ENCODE peak calls at places on chromosomes 2 and 18, in four cellular contexts. One of them, this sample, is unnamed.
A peak's percentile ranks its signal among the peaks of the same experiment; 100 is the strongest.

GRCh38 chr18:74631242-74632087 is 33.8 kb downstream of the ZNF407 start:
- DNase-seq in heart left ventricle: no peak
- DNase-seq in brain microvascular endothelial cell: peak; percentile 47
- DNase-seq in GM12865: no peak
- DNase-seq in this sample: no peak

GRCh38 chr2:168119519-168120141 is 127.8 kb downstream of the STK39 start:
- DNase-seq in GM12865: peak; percentile 66
- DNase-seq in brain microvascular endothelial cell: peak; percentile 69
- DNase-seq in heart left ventricle: no peak
- DNase-seq in this sample: peak; percentile 15

GRCh38 chr2:28185881-28186280 is 206.8 kb upstream of the FOSL2 start:
- DNase-seq in GM12865: no peak
- DNase-seq in heart left ventricle: no peak
- DNase-seq in brain microvascular endothelial cell: peak; percentile 39
- DNase-seq in this sample: no peak

GRCh38 chr18:30057398-30057797 is 985.1 kb downstream of the DSC3 start:
- DNase-seq in heart left ventricle: no peak
- DNase-seq in brain microvascular endothelial cell: no peak
- DNase-seq in GM12865: no peak
- DNase-seq in this sample: no peak

GRCh38 chr2:88269832-88270231 is 99.7 kb downstream of the THNSL2 start:
- DNase-seq in brain microvascular endothelial cell: no peak
- DNase-seq in heart left ventricle: no peak
- DNase-seq in GM12865: no peak
- DNase-seq in this sample: no peak

GRCh38 chr2:27958711-27959378 is 68.3 kb downstream of the BABAM2 start:
- DNase-seq in brain microvascular endothelial cell: no peak
- DNase-seq in heart left ventricle: no peak
- DNase-seq in GM12865: no peak
- DNase-seq in this sample: no peak

GRCh38 chr2:219056896-219057708 is 3.6 kb downstream of the IHH start:
- DNase-seq in brain microvascular endothelial cell: no peak
- DNase-seq in GM12865: no peak
- DNase-seq in heart left ventricle: no peak
- DNase-seq in this sample: no peak

GRCh38 chr18:79445740-79446566 is 50.2 kb downstream of the NFATC1 start:
- DNase-seq in GM12865: no peak
- DNase-seq in brain microvascular endothelial cell: no peak
- DNase-seq in heart left ventricle: no peak
- DNase-seq in this sample: no peak

GRCh38 chr2:19887508-19887907 is 14.3 kb downstream of the TTC32 start:
- DNase-seq in GM12865: no peak
- DNase-seq in brain microvascular endothelial cell: no peak
- DNase-seq in heart left ventricle: no peak
- DNase-seq in this sample: no peak

GRCh38 chr18:74522635-74523548 is 11.4 kb upstream of the CNDP1 start:
- DNase-seq in GM12865: no peak
- DNase-seq in heart left ventricle: no peak
- DNase-seq in brain microvascular endothelial cell: no peak
- DNase-seq in this sample: no peak

DNA sequence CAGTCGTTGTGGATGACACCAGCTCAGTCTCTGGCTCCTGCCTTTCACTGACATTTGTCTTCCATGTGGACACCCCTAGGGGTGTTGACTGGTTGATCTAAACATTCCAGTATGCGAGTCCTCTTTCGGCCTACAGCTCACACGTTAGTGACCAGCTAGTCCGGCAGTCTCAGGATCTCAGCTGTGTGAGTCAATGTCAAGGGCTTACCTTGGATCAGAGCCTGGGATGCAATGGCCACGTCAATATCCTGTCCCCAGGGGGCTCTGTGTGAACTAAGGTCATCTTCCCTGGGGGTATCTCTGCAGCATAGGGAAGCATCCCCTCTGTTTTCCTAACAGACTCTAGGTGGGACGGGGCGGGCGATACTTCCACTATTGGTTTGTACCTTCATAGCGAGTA is 35.1 kb upstream of the YWHAQ start:
- DNase-seq in heart left ventricle: no peak
- DNase-seq in GM12865: no peak
- DNase-seq in brain microvascular endothelial cell: peak; percentile 90
- DNase-seq in this sample: no peak
- TF ChIP-seq CTCF in heart left ventricle: no peak
- TF ChIP-seq CTCF in GM12865: no peak
- TF ChIP-seq CTCF in brain microvascular endothelial cell: no peak
- TF ChIP-seq CTCF in this sample: no peak

DNA sequence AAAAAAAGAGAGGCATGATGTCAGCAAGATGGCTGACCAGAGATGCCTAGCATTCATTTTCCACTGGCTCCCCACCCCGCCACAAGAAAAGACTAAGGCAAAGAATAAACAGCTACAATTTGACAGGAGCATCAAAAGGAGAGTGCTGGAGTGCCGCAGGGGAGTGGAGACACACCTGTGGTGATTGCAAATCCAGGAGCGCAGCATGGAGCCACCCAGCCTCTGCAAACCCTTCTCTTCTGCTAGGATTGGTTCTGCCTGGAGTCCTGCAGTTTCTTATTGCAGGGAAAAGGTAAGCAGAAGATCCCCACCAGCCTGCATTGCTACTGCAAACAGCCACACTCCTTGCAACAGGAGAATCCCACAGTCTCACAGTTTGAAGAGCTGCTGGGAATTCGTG is 26.1 kb downstream of the BOLL start:
- DNase-seq in heart left ventricle: no peak
- DNase-seq in GM12865: no peak
- DNase-seq in brain microvascular endothelial cell: no peak
- DNase-seq in this sample: no peak
- TF ChIP-seq CTCF in heart left ventricle: no peak
- TF ChIP-seq CTCF in GM12865: no peak
- TF ChIP-seq CTCF in brain microvascular endothelial cell: no peak
- TF ChIP-seq CTCF in this sample: no peak

GRCh38 chr2:101830555-101830954 is 133.0 kb downstream of the MAP4K4 start:
- DNase-seq in GM12865: peak; percentile 75
- DNase-seq in heart left ventricle: no peak
- DNase-seq in brain microvascular endothelial cell: peak; percentile 92
- DNase-seq in this sample: no peak

GRCh38 chr2:101833890-101834523 is 136.5 kb downstream of the MAP4K4 start:
- DNase-seq in brain microvascular endothelial cell: no peak
- DNase-seq in heart left ventricle: no peak
- DNase-seq in GM12865: no peak
- DNase-seq in this sample: no peak

GRCh38 chr2:101830146-101830545 is 132.6 kb downstream of the MAP4K4 start:
- DNase-seq in brain microvascular endothelial cell: no peak
- DNase-seq in GM12865: no peak
- DNase-seq in heart left ventricle: no peak
- DNase-seq in this sample: no peak

GRCh38 chr2:101831351-101831865 is 133.9 kb downstream of the MAP4K4 start:
- DNase-seq in brain microvascular endothelial cell: peak; percentile 88
- DNase-seq in heart left ventricle: peak; percentile 72
- DNase-seq in GM12865: peak; percentile 76
- DNase-seq in this sample: peak; percentile 56

GRCh38 chr2:101832114-101832513 is 134.6 kb downstream of the MAP4K4 start:
- DNase-seq in brain microvascular endothelial cell: no peak
- DNase-seq in GM12865: no peak
- DNase-seq in heart left ventricle: no peak
- DNase-seq in this sample: no peak
- TF ChIP-seq CTCF in brain microvascular endothelial cell: no peak
- TF ChIP-seq CTCF in GM12865: no peak
- TF ChIP-seq CTCF in heart left ventricle: peak; percentile 45
- TF ChIP-seq CTCF in this sample: peak; percentile 53

GRCh38 chr2:99609851-99610381 is 120.1 kb upstream of the REV1 start:
- DNase-seq in GM12865: no peak
- DNase-seq in brain microvascular endothelial cell: no peak
- DNase-seq in heart left ventricle: no peak
- DNase-seq in this sample: no peak

GRCh38 chr2:99611034-99611433 is 121.2 kb upstream of the REV1 start:
- DNase-seq in brain microvascular endothelial cell: no peak
- DNase-seq in GM12865: no peak
- DNase-seq in heart left ventricle: no peak
- DNase-seq in this sample: no peak

GRCh38 chr2:99608861-99609260 is 119.0 kb upstream of the REV1 start:
- DNase-seq in brain microvascular endothelial cell: no peak
- DNase-seq in heart left ventricle: no peak
- DNase-seq in GM12865: no peak
- DNase-seq in this sample: no peak

GRCh38 chr2:99607454-99607853 is 117.6 kb upstream of the REV1 start:
- DNase-seq in heart left ventricle: no peak
- DNase-seq in brain microvascular endothelial cell: no peak
- DNase-seq in GM12865: no peak
- DNase-seq in this sample: no peak

GRCh38 chr2:99608092-99608491 is 118.3 kb upstream of the REV1 start:
- DNase-seq in GM12865: no peak
- DNase-seq in brain microvascular endothelial cell: no peak
- DNase-seq in heart left ventricle: no peak
- DNase-seq in this sample: no peak
- TF ChIP-seq CTCF in GM12865: no peak
- TF ChIP-seq CTCF in brain microvascular endothelial cell: peak; percentile 40
- TF ChIP-seq CTCF in heart left ventricle: no peak
- TF ChIP-seq CTCF in this sample: no peak

GRCh38 chr2:227504700-227505099 is 32.7 kb downstream of the AGFG1 start:
- DNase-seq in brain microvascular endothelial cell: no peak
- DNase-seq in GM12865: no peak
- DNase-seq in heart left ventricle: no peak
- DNase-seq in this sample: no peak

GRCh38 chr2:227497158-227497557 is 25.2 kb downstream of the AGFG1 start:
- DNase-seq in heart left ventricle: no peak
- DNase-seq in GM12865: no peak
- DNase-seq in brain microvascular endothelial cell: no peak
- DNase-seq in this sample: no peak

GRCh38 chr2:227503433-227504406 is 31.8 kb downstream of the AGFG1 start:
- DNase-seq in GM12865: no peak
- DNase-seq in brain microvascular endothelial cell: peak; percentile 31
- DNase-seq in heart left ventricle: peak; percentile 47
- DNase-seq in this sample: no peak

DNA sequence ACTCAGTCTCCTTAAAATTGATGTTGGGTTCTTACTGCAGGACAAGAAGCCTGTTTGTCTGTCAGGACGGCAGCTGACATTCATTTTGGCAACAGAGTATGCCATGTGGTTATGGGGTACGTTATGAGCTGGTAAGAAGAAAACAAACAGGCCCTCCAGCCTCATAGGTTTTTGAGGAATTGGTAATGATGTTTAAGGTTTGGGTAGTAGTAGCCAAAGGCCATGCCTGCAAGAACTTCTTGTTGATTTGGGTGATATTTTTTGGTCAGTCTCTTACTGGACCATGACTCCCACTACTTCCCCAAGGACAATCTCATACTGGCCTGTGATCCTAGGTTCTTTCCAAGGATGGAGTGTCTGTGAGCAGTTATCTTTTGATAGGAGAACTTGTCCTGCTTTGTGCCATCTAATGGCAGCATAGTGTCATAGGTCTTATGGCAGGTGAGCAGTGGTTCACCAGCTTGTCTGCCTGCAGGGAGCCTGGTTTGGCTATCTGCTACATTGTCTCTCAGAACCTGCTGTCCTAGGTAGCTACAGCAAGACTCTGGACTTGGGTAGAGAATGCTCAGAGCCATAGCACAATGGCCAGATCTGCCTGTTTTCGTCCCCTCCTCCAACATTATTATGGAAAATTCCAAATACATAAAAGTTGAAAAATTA is 28.1 kb downstream of the AGFG1 start:
- DNase-seq in GM12865: no peak
- DNase-seq in brain microvascular endothelial cell: no peak
- DNase-seq in heart left ventricle: no peak
- DNase-seq in this sample: no peak
- TF ChIP-seq CTCF in GM12865: no peak
- TF ChIP-seq CTCF in brain microvascular endothelial cell: no peak
- TF ChIP-seq CTCF in heart left ventricle: no peak
- TF ChIP-seq CTCF in this sample: no peak

DNA sequence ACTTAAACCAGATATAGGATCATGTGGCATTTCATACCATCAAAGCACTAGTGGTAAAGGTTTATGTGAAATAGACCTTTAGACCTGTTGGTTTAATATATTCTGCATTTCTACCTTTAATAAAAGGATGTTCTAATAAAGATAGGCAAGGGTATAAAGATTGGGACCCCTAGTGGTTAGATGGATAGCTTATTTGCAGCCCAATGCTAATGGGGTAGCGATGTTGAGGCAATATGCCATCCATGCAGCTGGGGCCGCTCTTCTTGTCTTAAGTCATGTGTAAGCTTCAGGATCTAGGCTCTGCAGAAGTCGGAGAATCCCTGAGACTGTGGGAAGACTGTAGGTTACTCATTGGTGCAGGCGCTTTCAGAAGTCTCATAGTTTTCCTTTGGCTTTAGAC is 114.9 kb downstream of the ICOS start:
- DNase-seq in brain microvascular endothelial cell: no peak
- DNase-seq in GM12865: no peak
- DNase-seq in heart left ventricle: no peak
- DNase-seq in this sample: no peak
- TF ChIP-seq CTCF in brain microvascular endothelial cell: peak; percentile 44
- TF ChIP-seq CTCF in GM12865: no peak
- TF ChIP-seq CTCF in heart left ventricle: no peak
- TF ChIP-seq CTCF in this sample: peak; percentile 32

GRCh38 chr2:120772261-120772660 is 36.6 kb downstream of the GLI2 start:
- DNase-seq in heart left ventricle: peak; percentile 3
- DNase-seq in brain microvascular endothelial cell: no peak
- DNase-seq in GM12865: no peak
- DNase-seq in this sample: no peak
- TF ChIP-seq CTCF in heart left ventricle: no peak
- TF ChIP-seq CTCF in brain microvascular endothelial cell: no peak
- TF ChIP-seq CTCF in GM12865: no peak
- TF ChIP-seq CTCF in this sample: no peak

DNA sequence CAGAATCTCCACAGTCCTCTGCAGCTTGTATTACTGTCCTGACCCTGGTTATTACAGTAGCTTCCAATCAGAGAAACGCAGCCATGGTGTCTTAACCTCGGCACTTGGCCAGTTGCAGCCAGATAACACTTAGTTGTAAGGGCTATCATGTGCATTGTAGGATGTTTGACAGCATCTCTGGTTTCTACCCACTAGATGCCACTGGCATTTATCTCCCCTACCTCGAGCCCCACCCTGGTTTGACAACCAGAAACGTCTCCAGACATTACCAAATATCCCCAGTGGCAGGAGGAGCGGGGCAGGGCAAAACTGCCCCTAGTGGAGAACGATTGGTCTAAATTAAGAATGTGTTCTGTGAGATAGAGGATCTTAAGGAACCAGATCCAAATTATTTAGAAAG is 13.1 kb downstream of the DSG2 start:
- DNase-seq in GM12865: no peak
- DNase-seq in heart left ventricle: no peak
- DNase-seq in brain microvascular endothelial cell: no peak
- DNase-seq in this sample: no peak
- TF ChIP-seq CTCF in GM12865: peak; percentile 17
- TF ChIP-seq CTCF in heart left ventricle: peak; percentile 13
- TF ChIP-seq CTCF in brain microvascular endothelial cell: peak; percentile 34
- TF ChIP-seq CTCF in this sample: peak; percentile 27

DNA sequence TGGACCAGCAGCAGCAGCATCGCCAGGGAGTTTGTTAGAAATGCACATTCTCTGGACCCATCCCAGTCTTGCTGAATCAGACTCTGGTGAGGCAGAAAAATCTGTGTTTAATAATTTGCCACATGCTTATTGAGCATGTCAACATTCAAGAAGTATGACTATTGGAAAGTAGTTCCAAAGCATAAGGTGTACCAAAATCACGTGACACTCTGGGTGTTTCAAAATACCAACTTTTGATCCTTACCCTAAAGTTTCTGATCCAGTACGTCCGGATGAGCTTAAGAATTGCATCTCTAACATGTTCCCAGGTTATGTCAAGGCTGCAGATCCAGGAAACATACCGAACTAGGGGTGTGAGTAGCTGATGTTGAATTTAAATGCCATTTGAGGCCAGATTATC is 853.9 kb downstream of the TMEM182 start:
- DNase-seq in heart left ventricle: no peak
- DNase-seq in GM12865: no peak
- DNase-seq in brain microvascular endothelial cell: no peak
- DNase-seq in this sample: no peak
- TF ChIP-seq CTCF in heart left ventricle: no peak
- TF ChIP-seq CTCF in GM12865: no peak
- TF ChIP-seq CTCF in brain microvascular endothelial cell: no peak
- TF ChIP-seq CTCF in this sample: no peak

GRCh38 chr2:71778514-71779305 is 325.3 kb downstream of the DYSF start:
- DNase-seq in heart left ventricle: no peak
- DNase-seq in brain microvascular endothelial cell: no peak
- DNase-seq in GM12865: no peak
- DNase-seq in this sample: no peak
- TF ChIP-seq CTCF in heart left ventricle: no peak
- TF ChIP-seq CTCF in brain microvascular endothelial cell: peak; percentile 37
- TF ChIP-seq CTCF in GM12865: no peak
- TF ChIP-seq CTCF in this sample: no peak

This sample was measured in progenitor cell of endocrine pancreas.